ENCODE peak calls at places on chromosomes 2 and 18, in five cellular contexts. O is GM12878, P is SK-N-SH, X is K562, U is HepG2. D is an unnamed sample.

GRCh38 chr18:12769644-12770440 is 67.0 kb downstream of the PSMG2 start:
- DNase-seq in O (no peak), P (no peak), X (no peak), U (no peak), D (no peak)

GRCh38 chr2:23791030-23791429 is 135.9 kb downstream of the ATAD2B start:
- DNase-seq in O (no peak), P (no peak), X (peak), U (peak), D (no peak)

GRCh38 chr2:157415632-157416101 is 28.2 kb downstream of the CYTIP start:
- DNase-seq in O (no peak), P (no peak), X (no peak), U (no peak), D (no peak)

GRCh38 chr2:200713704-200714064 is 98.0 kb upstream of the BZW1 start:
- DNase-seq in O (peak), P (no peak), X (peak), U (no peak), D (no peak)

GRCh38 chr18:37362158-37362890 is 203.3 kb downstream of the CELF4 start:
- DNase-seq in O (no peak), P (no peak), X (no peak), U (peak), D (no peak)

GRCh38 chr2:102233132-102233884 is 46.5 kb downstream of the IL1RL2 start:
- DNase-seq in O (no peak), P (no peak), X (no peak), U (no peak), D (no peak)

GRCh38 chr2:157173740-157174184 is 83.7 kb upstream of the GALNT5 start:
- DNase-seq in O (no peak), P (peak), X (no peak), U (no peak), D (no peak)

GRCh38 chr2:232477751-232478510 is 9.7 kb downstream of the ECEL1 start:
- DNase-seq in O (no peak), P (no peak), X (no peak), U (no peak), D (no peak)

GRCh38 chr2:172704072-172704936 is 31.3 kb upstream of the RAPGEF4 start:
- DNase-seq in O (no peak), P (peak), X (peak), U (peak), D (peak)

GRCh38 chr2:9268310-9269081 is 61.9 kb downstream of the ASAP2 start:
- DNase-seq in O (no peak), P (no peak), X (no peak), U (no peak), D (no peak)

GRCh38 chr2:111698743-111699554 is 185.0 kb downstream of the ANAPC1 start:
- DNase-seq in O (no peak), P (peak), X (peak), U (peak), D (peak)

GRCh38 chr2:237859533-237860272 is at the start of gene RAMP1:
- DNase-seq in O (no peak), P (peak), X (no peak), U (no peak), D (no peak)

GRCh38 chr2:20998972-20999905 is 44.6 kb downstream of the APOB start:
- DNase-seq in O (no peak), P (no peak), X (no peak), U (peak), D (no peak)

GRCh38 chr2:174343638-174344455 is 9.1 kb downstream of the SP9 start:
- DNase-seq in O (no peak), P (no peak), X (no peak), U (no peak), D (no peak)

GRCh38 chr2:197515277-197515797 is 529 bp upstream of the MOB4 start:
- DNase-seq in O (no peak), P (peak), X (peak), U (peak), D (no peak)

GRCh38 chr18:31275722-31276463 is 42.1 kb upstream of the DSG1 start:
- DNase-seq in O (no peak), P (no peak), X (no peak), U (no peak), D (no peak)

GRCh38 chr2:241720560-241720959 is 13.9 kb upstream of the D2HGDH start:
- DNase-seq in O (no peak), P (peak), X (no peak), U (no peak), D (no peak)

GRCh38 chr2:1415501-1415900 is 2.2 kb downstream of the TPO start:
- DNase-seq in O (no peak), P (no peak), X (no peak), U (no peak), D (no peak)

GRCh38 chr2:19989681-19990415 is at the start of gene WDR35:
- DNase-seq in O (peak), P (peak), X (peak), U (peak), D (peak)

GRCh38 chr18:73511751-73512525 is 635.7 kb downstream of the FBXO15 start:
- DNase-seq in O (no peak), P (no peak), X (no peak), U (no peak), D (no peak)

GRCh38 chr18:41761329-41762028 is 193.6 kb upstream of the PIK3C3 start:
- DNase-seq in O (no peak), P (no peak), X (no peak), U (no peak), D (no peak)

GRCh38 chr2:79982445-79982844 is 322.1 kb downstream of the LRRTM1 start:
- DNase-seq in O (no peak), P (no peak), X (peak), U (peak), D (peak)

GRCh38 chr2:98460573-98461560 is 16.2 kb downstream of the INPP4A start:
- DNase-seq in O (peak), P (no peak), X (no peak), U (no peak), D (no peak)

GRCh38 chr2:24203029-24203786 is 28.4 kb downstream of the FAM228A start:
- DNase-seq in O (no peak), P (no peak), X (peak), U (no peak), D (no peak)

GRCh38 chr18:47696870-47697269 is 233.6 kb downstream of the SMAD2 start:
- DNase-seq in O (no peak), P (no peak), X (no peak), U (no peak), D (no peak)

GRCh38 chr2:129606496-129607270 is 372.8 kb upstream of the RAB6C start:
- DNase-seq in O (no peak), P (peak), X (no peak), U (no peak), D (no peak)

GRCh38 chr2:75764611-75765010 is 53.9 kb upstream of the GCFC2 start:
- DNase-seq in O (no peak), P (no peak), X (no peak), U (no peak), D (no peak)

GRCh38 chr18:7895346-7895745 is 328.2 kb downstream of the PTPRM start:
- DNase-seq in O (no peak), P (no peak), X (no peak), U (no peak), D (no peak)

GRCh38 chr2:175999283-175999819 is 2.7 kb downstream of the LNPK start:
- DNase-seq in O (no peak), P (no peak), X (peak), U (no peak), D (no peak)

GRCh38 chr2:33419548-33420255 is 56.7 kb upstream of the RASGRP3 start:
- DNase-seq in O (no peak), P (no peak), X (no peak), U (no peak), D (no peak)
- TF ChIP-seq FOXM1 in O (no peak), P (peak), X (no peak), U (no peak), D (no peak)

DNA sequence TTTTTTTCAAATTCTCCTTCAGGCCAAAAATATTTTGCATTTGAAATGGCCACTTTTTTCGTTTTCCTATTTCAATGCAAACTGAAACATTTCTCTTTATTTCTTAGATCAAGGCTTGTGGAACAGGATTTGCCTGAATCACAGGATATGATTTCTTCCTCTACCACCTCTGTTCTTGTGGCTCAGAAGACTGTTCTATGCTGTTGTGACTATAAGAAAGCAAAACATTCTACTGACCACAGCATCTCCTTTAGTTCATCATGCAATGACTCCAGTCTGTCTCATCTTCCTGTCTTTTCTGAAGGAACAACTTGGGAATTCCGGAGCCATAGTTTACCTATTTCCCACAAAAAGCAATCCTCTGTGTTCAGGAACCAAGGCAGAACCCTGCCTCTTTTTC is 16.2 kb upstream of the ZNF512 start:
- DNase-seq in O (no peak), P (no peak), X (no peak), U (no peak), D (no peak)
- TF ChIP-seq FOXM1 in O (no peak), P (no peak), X (no peak), U (no peak), D (no peak)

GRCh38 chr2:119536209-119536608 is 8.0 kb upstream of the CFAP221 start:
- DNase-seq in O (no peak), P (no peak), X (no peak), U (no peak), D (peak)

GRCh38 chr2:119533560-119533959 is 9.3 kb upstream of the SCTR start:
- DNase-seq in O (no peak), P (no peak), X (no peak), U (no peak), D (no peak)

GRCh38 chr2:119528036-119528435 is 3.8 kb upstream of the SCTR start:
- DNase-seq in O (no peak), P (no peak), X (no peak), U (no peak), D (no peak)

GRCh38 chr2:119536707-119537106 is 7.5 kb upstream of the CFAP221 start:
- DNase-seq in O (no peak), P (no peak), X (no peak), U (no peak), D (no peak)

DNA sequence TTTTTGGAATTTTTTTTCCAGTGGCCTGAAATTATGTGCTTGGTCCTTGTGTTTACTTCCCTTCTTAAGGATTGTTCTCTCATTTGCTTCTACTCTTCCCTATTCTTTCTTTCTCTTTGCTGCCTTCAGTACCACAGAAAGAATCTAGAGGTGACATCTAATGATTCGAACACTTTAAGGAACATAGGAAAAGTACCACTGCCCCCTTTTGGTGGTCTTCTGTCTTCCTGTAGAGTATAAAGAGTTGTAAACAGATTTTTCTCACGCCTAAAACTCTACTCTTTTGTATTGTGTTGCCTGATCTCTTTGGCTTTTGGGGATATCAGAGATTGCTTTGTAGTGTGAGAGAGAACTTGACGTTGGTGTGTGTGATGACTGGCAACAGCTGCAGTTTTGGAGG is 7.0 kb upstream of the SCTR start:
- DNase-seq in O (no peak), P (no peak), X (peak), U (peak), D (no peak)
- TF ChIP-seq FOXM1 in O (no peak), P (no peak), X (no peak), U (no peak), D (no peak)

GRCh38 chr2:37084797-37085196 is 479 bp downstream of the GPATCH11 start:
- DNase-seq in O (no peak), P (no peak), X (no peak), U (no peak), D (no peak)
- TF ChIP-seq FOXM1 in O (no peak), P (no peak), X (no peak), U (no peak), D (no peak)

GRCh38 chr2:219603784-219604183 is 6.1 kb downstream of the STK11IP start:
- DNase-seq in O (no peak), P (no peak), X (no peak), U (no peak), D (no peak)

GRCh38 chr2:219597552-219598307 is at the start of gene STK11IP:
- DNase-seq in O (peak), P (peak), X (peak), U (peak), D (peak)

GRCh38 chr2:219596954-219597551 is 604 bp upstream of the STK11IP start:
- DNase-seq in O (no peak), P (peak), X (no peak), U (peak), D (no peak)

GRCh38 chr2:219595250-219595649 is 2.4 kb upstream of the STK11IP start:
- DNase-seq in O (no peak), P (no peak), X (peak), U (peak), D (no peak)

GRCh38 chr2:219598308-219599078 is 836 bp downstream of the STK11IP start:
- DNase-seq in O (no peak), P (no peak), X (no peak), U (no peak), D (no peak)
- TF ChIP-seq FOXM1 in O (no peak), P (no peak), X (no peak), U (no peak), D (no peak)